ENCODE peak calls at places on chromosomes 16 and 17, in eight cellular contexts. One of them, this sample, is unnamed.

GRCh38 chr16:57781741-57782606 is 20.3 kb downstream of the KIFC3 start:
- DNase-seq in hypothalamus: no peak
- DNase-seq in IMR-90: peak
- DNase-seq in EH: peak
- DNase-seq in activated naive CD4-positive, alpha-beta T cell treated with Interleukin-2 at 50 U/mL for 16 hours: no peak
- DNase-seq in mucosa of gallbladder: no peak
- DNase-seq in ELF-1: no peak
- DNase-seq in heart left ventricle: no peak
- DNase-seq in this sample: peak

GRCh38 chr16:49542391-49542891 is 168.8 kb downstream of the C16orf78 start:
- DNase-seq in hypothalamus: no peak
- DNase-seq in IMR-90: no peak
- DNase-seq in EH: no peak
- DNase-seq in activated naive CD4-positive, alpha-beta T cell treated with Interleukin-2 at 50 U/mL for 16 hours: no peak
- DNase-seq in mucosa of gallbladder: no peak
- DNase-seq in ELF-1: peak
- DNase-seq in heart left ventricle: no peak
- DNase-seq in this sample: no peak

GRCh38 chr16:57756424-57757325 is 21.1 kb downstream of the KATNB1 start:
- DNase-seq in hypothalamus: no peak
- DNase-seq in IMR-90: no peak
- DNase-seq in EH: no peak
- DNase-seq in activated naive CD4-positive, alpha-beta T cell treated with Interleukin-2 at 50 U/mL for 16 hours: no peak
- DNase-seq in mucosa of gallbladder: no peak
- DNase-seq in ELF-1: no peak
- DNase-seq in heart left ventricle: no peak
- DNase-seq in this sample: no peak

GRCh38 chr17:57988301-57989010 is 402 bp upstream of the VEZF1 start:
- DNase-seq in hypothalamus: peak
- DNase-seq in IMR-90: peak
- DNase-seq in EH: peak
- DNase-seq in activated naive CD4-positive, alpha-beta T cell treated with Interleukin-2 at 50 U/mL for 16 hours: no peak
- DNase-seq in mucosa of gallbladder: peak
- DNase-seq in ELF-1: peak
- DNase-seq in heart left ventricle: peak
- DNase-seq in this sample: no peak

GRCh38 chr16:54847207-54847606 is 83.5 kb upstream of the IRX5 start:
- DNase-seq in hypothalamus: no peak
- DNase-seq in IMR-90: no peak
- DNase-seq in EH: peak
- DNase-seq in activated naive CD4-positive, alpha-beta T cell treated with Interleukin-2 at 50 U/mL for 16 hours: no peak
- DNase-seq in mucosa of gallbladder: no peak
- DNase-seq in ELF-1: no peak
- DNase-seq in heart left ventricle: no peak
- DNase-seq in this sample: no peak

GRCh38 chr16:1183235-1183907 is 30.5 kb downstream of the CACNA1H start:
- DNase-seq in hypothalamus: no peak
- DNase-seq in IMR-90: peak
- DNase-seq in EH: peak
- DNase-seq in activated naive CD4-positive, alpha-beta T cell treated with Interleukin-2 at 50 U/mL for 16 hours: no peak
- DNase-seq in mucosa of gallbladder: peak
- DNase-seq in ELF-1: no peak
- DNase-seq in heart left ventricle: peak
- DNase-seq in this sample: no peak

GRCh38 chr17:68006797-68007196 is 10.5 kb upstream of the C17orf58 start:
- DNase-seq in hypothalamus: no peak
- DNase-seq in IMR-90: no peak
- DNase-seq in EH: no peak
- DNase-seq in activated naive CD4-positive, alpha-beta T cell treated with Interleukin-2 at 50 U/mL for 16 hours: no peak
- DNase-seq in mucosa of gallbladder: no peak
- DNase-seq in ELF-1: no peak
- DNase-seq in heart left ventricle: peak
- DNase-seq in this sample: no peak

GRCh38 chr16:87417511-87417910 is 25.4 kb downstream of the MAP1LC3B start:
- DNase-seq in hypothalamus: no peak
- DNase-seq in IMR-90: no peak
- DNase-seq in EH: no peak
- DNase-seq in activated naive CD4-positive, alpha-beta T cell treated with Interleukin-2 at 50 U/mL for 16 hours: no peak
- DNase-seq in mucosa of gallbladder: no peak
- DNase-seq in ELF-1: no peak
- DNase-seq in heart left ventricle: no peak
- DNase-seq in this sample: no peak

GRCh38 chr17:9363440-9364350 is 211.9 kb downstream of the STX8 start:
- DNase-seq in hypothalamus: no peak
- DNase-seq in IMR-90: peak
- DNase-seq in EH: peak
- DNase-seq in activated naive CD4-positive, alpha-beta T cell treated with Interleukin-2 at 50 U/mL for 16 hours: no peak
- DNase-seq in mucosa of gallbladder: no peak
- DNase-seq in ELF-1: no peak
- DNase-seq in heart left ventricle: no peak
- DNase-seq in this sample: no peak

GRCh38 chr16:11857161-11857560 is 5.8 kb upstream of the RSL1D1 start:
- DNase-seq in hypothalamus: no peak
- DNase-seq in IMR-90: peak
- DNase-seq in EH: peak
- DNase-seq in activated naive CD4-positive, alpha-beta T cell treated with Interleukin-2 at 50 U/mL for 16 hours: no peak
- DNase-seq in mucosa of gallbladder: no peak
- DNase-seq in ELF-1: no peak
- DNase-seq in heart left ventricle: no peak
- DNase-seq in this sample: no peak

GRCh38 chr16:19607610-19608280 is 52.2 kb downstream of the VPS35L start:
- DNase-seq in hypothalamus: no peak
- DNase-seq in IMR-90: peak
- DNase-seq in EH: peak
- DNase-seq in activated naive CD4-positive, alpha-beta T cell treated with Interleukin-2 at 50 U/mL for 16 hours: no peak
- DNase-seq in mucosa of gallbladder: no peak
- DNase-seq in ELF-1: peak
- DNase-seq in heart left ventricle: no peak
- DNase-seq in this sample: no peak

GRCh38 chr16:82280867-82281266 is 110.8 kb upstream of the MPHOSPH6 start:
- DNase-seq in hypothalamus: no peak
- DNase-seq in IMR-90: no peak
- DNase-seq in EH: no peak
- DNase-seq in activated naive CD4-positive, alpha-beta T cell treated with Interleukin-2 at 50 U/mL for 16 hours: no peak
- DNase-seq in mucosa of gallbladder: no peak
- DNase-seq in ELF-1: no peak
- DNase-seq in heart left ventricle: no peak
- DNase-seq in this sample: no peak

GRCh38 chr17:45425125-45425983 is 7.3 kb downstream of the ARHGAP27 start:
- DNase-seq in hypothalamus: no peak
- DNase-seq in IMR-90: peak
- DNase-seq in EH: peak
- DNase-seq in activated naive CD4-positive, alpha-beta T cell treated with Interleukin-2 at 50 U/mL for 16 hours: no peak
- DNase-seq in mucosa of gallbladder: peak
- DNase-seq in ELF-1: peak
- DNase-seq in heart left ventricle: peak
- DNase-seq in this sample: peak

GRCh38 chr17:68377771-68378201 is 79.5 kb downstream of the WIPI1 start:
- DNase-seq in hypothalamus: no peak
- DNase-seq in IMR-90: no peak
- DNase-seq in EH: peak
- DNase-seq in activated naive CD4-positive, alpha-beta T cell treated with Interleukin-2 at 50 U/mL for 16 hours: no peak
- DNase-seq in mucosa of gallbladder: no peak
- DNase-seq in ELF-1: peak
- DNase-seq in heart left ventricle: peak
- DNase-seq in this sample: no peak

GRCh38 chr16:87674405-87674804 is 72.1 kb downstream of the JPH3 start:
- DNase-seq in hypothalamus: no peak
- DNase-seq in IMR-90: no peak
- DNase-seq in EH: no peak
- DNase-seq in activated naive CD4-positive, alpha-beta T cell treated with Interleukin-2 at 50 U/mL for 16 hours: no peak
- DNase-seq in mucosa of gallbladder: no peak
- DNase-seq in ELF-1: no peak
- DNase-seq in heart left ventricle: no peak
- DNase-seq in this sample: no peak

This sample was measured in HepG2.